ENCODE peak calls at places on chromosomes 7 and 10, in four cellular contexts. K is A549, M is K562, R is H1. U is an unnamed sample.

GRCh38 chr10:11805792-11806191 is 17.4 kb upstream of the PROSER2 start:
- DNase-seq in R (no peak), K (no peak), M (no peak), U (no peak)

GRCh38 chr10:70931168-70931805 is 42.9 kb upstream of the PCBD1 start:
- DNase-seq in M (no peak), K (no peak), R (no peak), U (no peak)

GRCh38 chr7:1666251-1666778 is 3.8 kb upstream of the ELFN1 start:
- DNase-seq in R (no peak), M (no peak), K (peak), U (no peak)

GRCh38 chr7:114085592-114086490 is 167.0 kb upstream of the PPP1R3A start:
- DNase-seq in M (no peak), R (peak), K (peak), U (no peak)

GRCh38 chr7:71131256-71131752 is 640 bp upstream of the GALNT17 start:
- DNase-seq in M (no peak), R (no peak), K (no peak), U (no peak)

GRCh38 chr10:79286318-79286951 is 60.8 kb upstream of the PPIF start:
- DNase-seq in M (peak), R (no peak), K (no peak), U (no peak)

GRCh38 chr10:9268176-9268575 is 1213.7 kb downstream of the GATA3 start:
- DNase-seq in K (no peak), R (no peak), M (no peak), U (no peak)

GRCh38 chr7:30831936-30832335 is 60.7 kb downstream of the MINDY4 start:
- DNase-seq in K (no peak), M (no peak), R (no peak), U (no peak)

GRCh38 chr10:89738551-89739209 is 37.3 kb downstream of the KIF20B start:
- DNase-seq in K (no peak), M (no peak), R (no peak), U (no peak)

GRCh38 chr10:99631496-99631895 is 11.3 kb upstream of the SLC25A28 start:
- DNase-seq in K (no peak), M (no peak), R (no peak), U (no peak)

GRCh38 chr7:86904949-86905834 is 154.3 kb downstream of the ELAPOR2 start:
- DNase-seq in M (peak), K (peak), R (no peak), U (peak)

GRCh38 chr10:99905971-99906370 is 103.8 kb downstream of the DNMBP start:
- DNase-seq in M (no peak), K (no peak), R (no peak), U (no peak)

GRCh38 chr7:158395780-158396214 is 191.8 kb downstream of the PTPRN2 start:
- DNase-seq in M (no peak), K (peak), R (peak), U (no peak)

GRCh38 chr10:118763202-118763988 is 8.6 kb upstream of the CACUL1 start:
- DNase-seq in K (no peak), M (no peak), R (no peak), U (no peak)

GRCh38 chr7:1665721-1666250 is 4.3 kb upstream of the ELFN1 start:
- DNase-seq in R (no peak), K (no peak), M (peak), U (no peak)

GRCh38 chr7:38658916-38659315 is 27.7 kb upstream of the AMPH start:
- DNase-seq in K (no peak), M (no peak), R (no peak), U (no peak)

GRCh38 chr10:104732222-104732621 is 91.1 kb downstream of the SORCS3 start:
- DNase-seq in R (no peak), K (no peak), M (no peak), U (no peak)

GRCh38 chr7:139697031-139697430 is 80.8 kb downstream of the HIPK2 start:
- DNase-seq in R (no peak), M (no peak), K (no peak), U (no peak)

GRCh38 chr10:85408388-85408787 is 958.2 kb downstream of the GRID1 start:
- DNase-seq in M (no peak), R (no peak), K (no peak), U (no peak)

GRCh38 chr10:96768136-96768535 is 47.8 kb upstream of the PIK3AP1 start:
- DNase-seq in M (peak), R (no peak), K (no peak), U (no peak)

GRCh38 chr7:155844019-155844453 is 31.8 kb upstream of the SHH start:
- DNase-seq in K (peak), M (peak), R (no peak), U (peak)

GRCh38 chr10:30531751-30532530 is 97.6 kb downstream of the LYZL2 start:
- DNase-seq in R (no peak), M (no peak), K (no peak), U (no peak)

GRCh38 chr7:30926323-30926722 is 14.7 kb downstream of the AQP1 start:
- DNase-seq in K (no peak), M (peak), R (no peak), U (no peak)

GRCh38 chr7:111437736-111438135 is 124.6 kb downstream of the IMMP2L start:
- DNase-seq in R (no peak), M (peak), K (no peak), U (no peak)

GRCh38 chr7:98613601-98614425 is 3.3 kb upstream of the NPTX2 start:
- DNase-seq in K (no peak), M (peak), R (no peak), U (no peak)

GRCh38 chr10:6128591-6129383 is 40.0 kb downstream of the RBM17 start:
- DNase-seq in K (no peak), M (no peak), R (no peak), U (no peak)

GRCh38 chr7:151470656-151471180 is 30.8 kb upstream of the CRYGN start:
- DNase-seq in K (no peak), M (no peak), R (no peak), U (no peak)

GRCh38 chr7:151468214-151469023 is 28.5 kb upstream of the CRYGN start:
- DNase-seq in R (no peak), M (no peak), K (no peak), U (no peak)

GRCh38 chr7:151469281-151469680 is 29.3 kb upstream of the CRYGN start:
- DNase-seq in M (no peak), R (no peak), K (no peak), U (no peak)

GRCh38 chr7:151477867-151478266 is 37.9 kb upstream of the CRYGN start:
- DNase-seq in K (no peak), M (no peak), R (no peak), U (no peak)

DNA sequence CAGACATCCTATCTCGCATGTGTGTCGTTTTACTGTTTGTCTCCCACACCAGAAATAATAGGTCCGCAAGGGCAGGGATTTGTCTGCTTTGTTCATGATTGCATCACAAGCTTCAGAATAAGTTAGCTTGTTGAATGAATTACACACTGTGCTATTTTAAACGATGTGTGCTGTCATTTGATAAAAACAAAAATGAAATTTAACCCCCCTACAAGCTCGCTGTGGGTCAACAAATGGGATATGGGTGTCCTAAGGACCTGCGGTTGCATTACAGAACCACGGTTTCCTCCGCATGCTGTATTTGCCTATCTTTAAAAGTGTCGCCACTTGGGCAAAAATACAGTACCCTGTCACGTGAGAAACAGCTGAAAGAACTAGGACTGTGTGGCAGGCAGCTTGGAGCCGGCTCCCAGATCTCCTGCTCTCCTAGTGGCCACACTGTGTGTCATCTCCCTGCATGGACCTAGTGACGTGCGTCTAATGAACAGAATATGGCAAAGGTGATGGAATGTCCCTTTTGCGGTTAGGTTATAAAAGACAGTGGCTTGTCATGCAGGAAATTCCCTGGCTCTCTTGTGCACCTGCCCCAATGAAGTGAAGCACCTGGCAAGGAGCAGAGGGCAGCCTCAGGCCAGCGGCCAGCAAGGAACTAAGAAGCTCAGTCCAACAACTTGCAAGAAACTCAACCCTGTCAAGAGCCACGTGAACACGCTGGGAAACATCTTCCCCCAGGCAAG is 32.9 kb upstream of the CRYGN start:
- DNase-seq in K (no peak), R (no peak), M (no peak), U (no peak)
- TF ChIP-seq POLR2A in K (no peak), R (no peak), M (no peak), U (no peak)

GRCh38 chr7:42878303-42878702 is 33.6 kb downstream of the C7orf25 start:
- DNase-seq in M (no peak), K (no peak), R (no peak), U (no peak)
- TF ChIP-seq PHF8 in M (no peak), K (no peak), R (no peak), U (no peak)

GRCh38 chr7:151062399-151063211 is 3.2 kb downstream of the SLC4A2 start:
- DNase-seq in K (peak), M (peak), R (peak), U (peak)
- TF ChIP-seq POLR2A in K (peak), M (peak), R (peak), U (no peak)

GRCh38 chr10:129845081-129845823 is 118.8 kb downstream of the EBF3 start:
- DNase-seq in M (no peak), R (no peak), K (no peak), U (no peak)
- TF ChIP-seq PHF8 in M (no peak), R (no peak), K (no peak), U (no peak)